ENCODE peak calls at places on chromosome 12, in ten cellular contexts. T is effector memory CD8-positive, alpha-beta T cell; X is GM04504; W is stimulated activated effector memory CD8-positive, alpha-beta T cell treated with anti-CD3 and anti-CD28 coated beads, Interleukin-12 subunit alpha, Interleukin-12 subunit beta, amount 100 ng/mL, for 72 hours; N is stimulated activated CD8-positive, alpha-beta memory T cell treated with anti-CD3 and anti-CD28 coated beads, Interleukin-15, amount 100 ng/mL, for 1 hour; C is activated naive CD4-positive, alpha-beta T cell treated with Interleukin-2 at 50 U/mL for 16 hours; A is CD14-positive monocyte; L is activated T-cell treated with anti-CD3 and anti-CD28 coated beads for 24 hours; G is NCI-H1092; F is ecto neural progenitor cell. J is an unnamed sample.

GRCh38 chr12:115341442-115341841 is 657.5 kb upstream of the TBX3 start:
- DNase-seq in T (no peak), X (peak; percentile 97), W (no peak), N (no peak), C (no peak), A (no peak), L (no peak), G (no peak), F (no peak), J (no peak)

GRCh38 chr12:9134981-9135628 is 19.4 kb upstream of the A2M start:
- DNase-seq in T (no peak), X (no peak), W (no peak), N (no peak), C (no peak), A (no peak), L (no peak), G (no peak), F (no peak), J (peak; percentile 3)

GRCh38 chr12:116609236-116609635 is 50.1 kb downstream of the MAP1LC3B2 start:
- DNase-seq in T (no peak), X (no peak), W (no peak), N (no peak), C (no peak), A (no peak), L (no peak), G (no peak), F (no peak), J (no peak)

GRCh38 chr12:112126000-112126431 is 656 bp downstream of the TRAFD1 start:
- DNase-seq in T (no peak), X (no peak), W (peak; percentile 58), N (no peak), C (no peak), A (no peak), L (no peak), G (no peak), F (peak; percentile 60), J (no peak)

GRCh38 chr12:22518067-22518719 is 26.1 kb downstream of the C2CD5 start:
- DNase-seq in T (no peak), X (no peak), W (no peak), N (no peak), C (no peak), A (no peak), L (no peak), G (peak; percentile 38), F (no peak), J (peak; percentile 83)

GRCh38 chr12:15179672-15180071 is 41.5 kb downstream of the RERG start:
- DNase-seq in T (no peak), X (no peak), W (no peak), N (no peak), C (no peak), A (no peak), L (no peak), G (no peak), F (no peak), J (no peak)

GRCh38 chr12:52682381-52682660 is 2.1 kb upstream of the KRT1 start:
- DNase-seq in T (no peak), X (no peak), W (no peak), N (no peak), C (no peak), A (no peak), L (no peak), G (no peak), F (no peak), J (no peak)

GRCh38 chr12:111166779-111167540 is 201.9 kb downstream of the PHETA1 start:
- DNase-seq in T (no peak), X (no peak), W (no peak), N (no peak), C (no peak), A (no peak), L (no peak), G (no peak), F (no peak), J (peak; percentile 82)